ENCODE peak calls at places on chromosomes 13 and 19, in eight cellular contexts. One of them, this sample, is unnamed.

GRCh38 chr19:29478578-29479565 is 46.9 kb upstream of the VSTM2B start:
- DNase-seq in nephron progenitor cell: peak; percentile 69
- DNase-seq in dermis blood vessel endothelial cell: no peak
- DNase-seq in amniotic stem cell: no peak
- DNase-seq in HTR-8/SVneo: no peak
- DNase-seq in fibroblast of villous mesenchyme: no peak
- DNase-seq in midbrain: peak; percentile 31
- DNase-seq in AG09319: no peak
- DNase-seq in this sample: no peak

GRCh38 chr13:74550039-74550438 is 415.8 kb upstream of the KLF12 start:
- DNase-seq in nephron progenitor cell: no peak
- DNase-seq in dermis blood vessel endothelial cell: no peak
- DNase-seq in amniotic stem cell: no peak
- DNase-seq in HTR-8/SVneo: no peak
- DNase-seq in fibroblast of villous mesenchyme: no peak
- DNase-seq in midbrain: no peak
- DNase-seq in AG09319: no peak
- DNase-seq in this sample: no peak

GRCh38 chr13:20129076-20129475 is 31.8 kb downstream of the GJA3 start:
- DNase-seq in nephron progenitor cell: no peak
- DNase-seq in dermis blood vessel endothelial cell: no peak
- DNase-seq in amniotic stem cell: no peak
- DNase-seq in HTR-8/SVneo: no peak
- DNase-seq in fibroblast of villous mesenchyme: no peak
- DNase-seq in midbrain: no peak
- DNase-seq in AG09319: no peak
- DNase-seq in this sample: no peak

GRCh38 chr13:87851395-87851794 is 180.2 kb downstream of the SLITRK5 start:
- DNase-seq in nephron progenitor cell: no peak
- DNase-seq in dermis blood vessel endothelial cell: no peak
- DNase-seq in amniotic stem cell: no peak
- DNase-seq in HTR-8/SVneo: no peak
- DNase-seq in fibroblast of villous mesenchyme: no peak
- DNase-seq in midbrain: peak; percentile 45
- DNase-seq in AG09319: no peak
- DNase-seq in this sample: no peak

GRCh38 chr13:27309401-27309958 is 38.9 kb downstream of the RASL11A start:
- DNase-seq in nephron progenitor cell: no peak
- DNase-seq in dermis blood vessel endothelial cell: no peak
- DNase-seq in amniotic stem cell: no peak
- DNase-seq in HTR-8/SVneo: no peak
- DNase-seq in fibroblast of villous mesenchyme: no peak
- DNase-seq in midbrain: no peak
- DNase-seq in AG09319: no peak
- DNase-seq in this sample: no peak

GRCh38 chr13:59112375-59112774 is 1051.4 kb downstream of the DIAPH3 start:
- DNase-seq in nephron progenitor cell: no peak
- DNase-seq in dermis blood vessel endothelial cell: no peak
- DNase-seq in amniotic stem cell: peak; percentile 19
- DNase-seq in HTR-8/SVneo: peak; percentile 54
- DNase-seq in fibroblast of villous mesenchyme: peak; percentile 85
- DNase-seq in midbrain: peak; percentile 43
- DNase-seq in AG09319: peak; percentile 75
- DNase-seq in this sample: no peak

GRCh38 chr13:49348748-49349147 is 95.1 kb downstream of the CAB39L start:
- DNase-seq in nephron progenitor cell: peak; percentile 54
- DNase-seq in dermis blood vessel endothelial cell: no peak
- DNase-seq in amniotic stem cell: no peak
- DNase-seq in HTR-8/SVneo: no peak
- DNase-seq in fibroblast of villous mesenchyme: no peak
- DNase-seq in midbrain: no peak
- DNase-seq in AG09319: no peak
- DNase-seq in this sample: no peak

GRCh38 chr13:42747399-42747873 is 33.9 kb upstream of the FAM216B start:
- DNase-seq in nephron progenitor cell: no peak
- DNase-seq in dermis blood vessel endothelial cell: peak; percentile 0
- DNase-seq in amniotic stem cell: peak; percentile 89
- DNase-seq in HTR-8/SVneo: peak; percentile 13
- DNase-seq in fibroblast of villous mesenchyme: peak; percentile 99
- DNase-seq in midbrain: no peak
- DNase-seq in AG09319: peak; percentile 99
- DNase-seq in this sample: no peak

GRCh38 chr13:32135655-32136054 is 104.1 kb downstream of the FRY start:
- DNase-seq in nephron progenitor cell: no peak
- DNase-seq in dermis blood vessel endothelial cell: no peak
- DNase-seq in amniotic stem cell: no peak
- DNase-seq in HTR-8/SVneo: no peak
- DNase-seq in fibroblast of villous mesenchyme: no peak
- DNase-seq in midbrain: no peak
- DNase-seq in AG09319: no peak
- DNase-seq in this sample: no peak

GRCh38 chr19:49316284-49316683 is 8.7 kb downstream of the SLC6A16 start:
- DNase-seq in nephron progenitor cell: no peak
- DNase-seq in dermis blood vessel endothelial cell: no peak
- DNase-seq in amniotic stem cell: no peak
- DNase-seq in HTR-8/SVneo: no peak
- DNase-seq in fibroblast of villous mesenchyme: no peak
- DNase-seq in midbrain: no peak
- DNase-seq in AG09319: no peak
- DNase-seq in this sample: no peak

GRCh38 chr19:38417544-38418506 is 8.2 kb downstream of the RASGRP4 start:
- DNase-seq in nephron progenitor cell: peak; percentile 88
- DNase-seq in dermis blood vessel endothelial cell: no peak
- DNase-seq in amniotic stem cell: no peak
- DNase-seq in HTR-8/SVneo: no peak
- DNase-seq in fibroblast of villous mesenchyme: peak; percentile 20
- DNase-seq in midbrain: peak; percentile 4
- DNase-seq in AG09319: no peak
- DNase-seq in this sample: no peak

GRCh38 chr13:99614465-99614885 is 113.2 kb downstream of the TM9SF2 start:
- DNase-seq in nephron progenitor cell: no peak
- DNase-seq in dermis blood vessel endothelial cell: peak; percentile 71
- DNase-seq in amniotic stem cell: no peak
- DNase-seq in HTR-8/SVneo: peak; percentile 27
- DNase-seq in fibroblast of villous mesenchyme: peak; percentile 9
- DNase-seq in midbrain: no peak
- DNase-seq in AG09319: no peak
- DNase-seq in this sample: no peak

GRCh38 chr19:52640916-52641315 is 2.8 kb upstream of the ZNF83 start:
- DNase-seq in nephron progenitor cell: peak; percentile 16
- DNase-seq in dermis blood vessel endothelial cell: no peak
- DNase-seq in amniotic stem cell: no peak
- DNase-seq in HTR-8/SVneo: no peak
- DNase-seq in fibroblast of villous mesenchyme: peak; percentile 17
- DNase-seq in midbrain: no peak
- DNase-seq in AG09319: no peak
- DNase-seq in this sample: no peak

GRCh38 chr19:8429826-8430225 is 14.9 kb upstream of the HNRNPM start:
- DNase-seq in nephron progenitor cell: no peak
- DNase-seq in dermis blood vessel endothelial cell: no peak
- DNase-seq in amniotic stem cell: no peak
- DNase-seq in HTR-8/SVneo: no peak
- DNase-seq in fibroblast of villous mesenchyme: no peak
- DNase-seq in midbrain: no peak
- DNase-seq in AG09319: no peak
- DNase-seq in this sample: no peak

GRCh38 chr13:73321039-73321438 is 262.2 kb downstream of the KLF5 start:
- DNase-seq in nephron progenitor cell: no peak
- DNase-seq in dermis blood vessel endothelial cell: no peak
- DNase-seq in amniotic stem cell: no peak
- DNase-seq in HTR-8/SVneo: no peak
- DNase-seq in fibroblast of villous mesenchyme: no peak
- DNase-seq in midbrain: no peak
- DNase-seq in AG09319: no peak
- DNase-seq in this sample: no peak

GRCh38 chr13:24651718-24652345 is 28.4 kb upstream of the ATP12A start:
- DNase-seq in nephron progenitor cell: no peak
- DNase-seq in dermis blood vessel endothelial cell: no peak
- DNase-seq in amniotic stem cell: no peak
- DNase-seq in HTR-8/SVneo: no peak
- DNase-seq in fibroblast of villous mesenchyme: no peak
- DNase-seq in midbrain: no peak
- DNase-seq in AG09319: no peak
- DNase-seq in this sample: no peak

GRCh38 chr19:39837978-39838377 is 4.0 kb upstream of the DYRK1B start:
- DNase-seq in nephron progenitor cell: no peak
- DNase-seq in dermis blood vessel endothelial cell: no peak
- DNase-seq in amniotic stem cell: no peak
- DNase-seq in HTR-8/SVneo: no peak
- DNase-seq in fibroblast of villous mesenchyme: no peak
- DNase-seq in midbrain: no peak
- DNase-seq in AG09319: no peak
- DNase-seq in this sample: no peak

GRCh38 chr13:45781553-45782326 is 69.8 kb downstream of the SIAH3 start:
- DNase-seq in nephron progenitor cell: no peak
- DNase-seq in dermis blood vessel endothelial cell: peak; percentile 7
- DNase-seq in amniotic stem cell: no peak
- DNase-seq in HTR-8/SVneo: no peak
- DNase-seq in fibroblast of villous mesenchyme: no peak
- DNase-seq in midbrain: no peak
- DNase-seq in AG09319: no peak
- DNase-seq in this sample: no peak

GRCh38 chr19:54316746-54317107 is 3.8 kb upstream of the LILRA5 start:
- DNase-seq in nephron progenitor cell: no peak
- DNase-seq in dermis blood vessel endothelial cell: no peak
- DNase-seq in amniotic stem cell: no peak
- DNase-seq in HTR-8/SVneo: no peak
- DNase-seq in fibroblast of villous mesenchyme: no peak
- DNase-seq in midbrain: no peak
- DNase-seq in AG09319: no peak
- DNase-seq in this sample: no peak

GRCh38 chr19:46181386-46181774 is 33.3 kb downstream of the IGFL2 start:
- DNase-seq in nephron progenitor cell: no peak
- DNase-seq in dermis blood vessel endothelial cell: no peak
- DNase-seq in amniotic stem cell: no peak
- DNase-seq in HTR-8/SVneo: peak; percentile 33
- DNase-seq in fibroblast of villous mesenchyme: peak; percentile 37
- DNase-seq in midbrain: no peak
- DNase-seq in AG09319: no peak
- DNase-seq in this sample: no peak

GRCh38 chr19:771332-771785 is 20.4 kb downstream of the MISP start:
- DNase-seq in nephron progenitor cell: peak; percentile 47
- DNase-seq in dermis blood vessel endothelial cell: peak; percentile 81
- DNase-seq in amniotic stem cell: no peak
- DNase-seq in HTR-8/SVneo: no peak
- DNase-seq in fibroblast of villous mesenchyme: peak; percentile 69
- DNase-seq in midbrain: no peak
- DNase-seq in AG09319: no peak
- DNase-seq in this sample: no peak

GRCh38 chr19:37999309-38000213 is 92.6 kb downstream of the SIPA1L3 start:
- DNase-seq in nephron progenitor cell: peak; percentile 23
- DNase-seq in dermis blood vessel endothelial cell: peak; percentile 95
- DNase-seq in amniotic stem cell: peak; percentile 78
- DNase-seq in HTR-8/SVneo: peak; percentile 92
- DNase-seq in fibroblast of villous mesenchyme: peak; percentile 97
- DNase-seq in midbrain: no peak
- DNase-seq in AG09319: peak; percentile 85
- DNase-seq in this sample: no peak

GRCh38 chr13:41649659-41650058 is 192.3 kb downstream of the RGCC start:
- DNase-seq in nephron progenitor cell: no peak
- DNase-seq in dermis blood vessel endothelial cell: peak; percentile 70
- DNase-seq in amniotic stem cell: no peak
- DNase-seq in HTR-8/SVneo: no peak
- DNase-seq in fibroblast of villous mesenchyme: no peak
- DNase-seq in midbrain: no peak
- DNase-seq in AG09319: no peak
- DNase-seq in this sample: no peak

GRCh38 chr13:32423592-32423991 is 4.3 kb downstream of the N4BP2L1 start:
- DNase-seq in nephron progenitor cell: no peak
- DNase-seq in dermis blood vessel endothelial cell: no peak
- DNase-seq in amniotic stem cell: no peak
- DNase-seq in HTR-8/SVneo: no peak
- DNase-seq in fibroblast of villous mesenchyme: no peak
- DNase-seq in midbrain: no peak
- DNase-seq in AG09319: no peak
- DNase-seq in this sample: no peak

This sample was measured in activated CD8-positive, alpha-beta memory T cell treated with anti-CD3 and anti-CD28 coated beads for 48 hours.